ENCODE peak calls at places on chromosomes 16 and 17, in seven cellular contexts. F is HCEC 1CT, L is transverse colon, V is HFFc6, Q is ACHN, N is kidney, M is HEK293T. T is an unnamed sample.

GRCh38 chr16:85888405-85889331 is 10.3 kb upstream of the IRF8 start:
- DNase-seq in V (peak; percentile 57), Q (peak; percentile 55), M (no peak), L (no peak), F (peak; percentile 84), N (peak; percentile 36), T (peak; percentile 61)

GRCh38 chr17:77371117-77371887 is 230.5 kb downstream of the SEC14L1 start:
- DNase-seq in Q (no peak), L (no peak), N (peak; percentile 62), M (no peak), F (no peak), V (peak; percentile 59), T (peak; percentile 78)

GRCh38 chr17:3603119-3603869 is 5.9 kb downstream of the TRPV1 start:
- DNase-seq in F (peak; percentile 86), M (no peak), N (peak; percentile 22), L (no peak), V (peak; percentile 86), Q (no peak), T (peak; percentile 74)

GRCh38 chr17:62800580-62800979 is 7.5 kb downstream of the MARCHF10 start:
- DNase-seq in L (no peak), F (no peak), Q (no peak), N (no peak), V (peak; percentile 28), M (no peak), T (peak; percentile 52)

GRCh38 chr16:24734382-24734781 is 4.9 kb downstream of the TNRC6A start:
- DNase-seq in L (no peak), N (no peak), Q (no peak), F (peak; percentile 11), V (peak; percentile 49), M (no peak), T (peak; percentile 3)

GRCh38 chr16:59324462-59324861 is 590.3 kb upstream of the GOT2 start:
- DNase-seq in L (no peak), N (no peak), V (no peak), Q (peak; percentile 47), M (no peak), F (no peak), T (no peak)

GRCh38 chr17:45440161-45440859 is 7.6 kb upstream of the ARHGAP27 start:
- DNase-seq in N (peak; percentile 34), F (no peak), V (no peak), Q (no peak), M (no peak), L (no peak), T (no peak)

GRCh38 chr17:1414634-1415033 is 14.6 kb upstream of the YWHAE start:
- DNase-seq in L (no peak), N (peak; percentile 15), Q (no peak), V (no peak), F (no peak), M (no peak), T (no peak)